ENCODE peak calls at places on chromosomes 12 and 14, in ten cellular contexts. D, O, G, A, C, P, Q, V, B and E are unnamed samples.

GRCh38 chr14:68405959-68406358 is 386.9 kb downstream of the ZFP36L1 start:
- DNase-seq in Q (no peak), B (no peak), D (peak; percentile 58), V (no peak), A (no peak), C (no peak), O (peak; percentile 73), P (no peak), G (no peak), E (no peak)

GRCh38 chr14:104383088-104383805 is 196.3 kb upstream of the C14orf180 start:
- DNase-seq in B (no peak), V (no peak), C (no peak), A (no peak), D (no peak), O (no peak), G (no peak), P (no peak), Q (no peak), E (no peak)

GRCh38 chr12:5580911-5581488 is 149.1 kb downstream of the NTF3 start:
- DNase-seq in P (no peak), D (no peak), Q (no peak), G (no peak), O (no peak), C (no peak), B (no peak), V (no peak), A (no peak), E (no peak)

GRCh38 chr12:108033091-108033490 is 96.0 kb upstream of the WSCD2 start:
- DNase-seq in P (no peak), A (no peak), C (no peak), B (no peak), D (no peak), V (no peak), G (no peak), O (no peak), Q (no peak), E (no peak)

GRCh38 chr12:27901959-27902358 is 70.6 kb downstream of the PTHLH start:
- DNase-seq in A (no peak), Q (no peak), O (no peak), P (no peak), V (no peak), G (no peak), D (no peak), C (no peak), B (no peak), E (no peak)

GRCh38 chr12:85821759-85822158 is 14.4 kb downstream of the RASSF9 start:
- DNase-seq in Q (no peak), B (no peak), V (peak; percentile 46), G (no peak), O (no peak), C (no peak), A (no peak), P (no peak), D (no peak), E (no peak)

GRCh38 chr12:20527396-20528154 is 159.2 kb downstream of the PDE3A start:
- DNase-seq in A (peak; percentile 19), G (no peak), C (no peak), B (no peak), V (no peak), O (peak; percentile 12), P (no peak), D (peak; percentile 35), Q (no peak), E (peak; percentile 40)

GRCh38 chr12:8014836-8015235 is 17.7 kb upstream of the FOXJ2 start:
- DNase-seq in G (no peak), B (no peak), C (no peak), P (no peak), O (no peak), D (no peak), Q (no peak), A (no peak), V (no peak), E (no peak)

GRCh38 chr14:101543814-101544213 is 17.5 kb upstream of the DIO3 start:
- DNase-seq in O (no peak), A (no peak), C (no peak), Q (no peak), B (no peak), D (no peak), V (no peak), G (no peak), P (no peak), E (no peak)

GRCh38 chr12:106046947-106047346 is 91.8 kb downstream of the NUAK1 start:
- DNase-seq in P (no peak), O (no peak), G (no peak), C (no peak), A (no peak), Q (no peak), D (no peak), V (no peak), B (no peak), E (no peak)

GRCh38 chr14:80390911-80391310 is 179.6 kb upstream of the DIO2 start:
- DNase-seq in Q (no peak), O (peak; percentile 76), C (no peak), P (no peak), V (peak; percentile 4), A (no peak), B (no peak), D (peak; percentile 27), G (no peak), E (no peak)

GRCh38 chr12:68781728-68782127 is 26.2 kb upstream of the MDM2 start:
- DNase-seq in O (no peak), Q (no peak), C (no peak), G (no peak), P (no peak), A (no peak), B (no peak), V (no peak), D (no peak), E (no peak)

GRCh38 chr12:77882709-77883108 is 52.0 kb downstream of the NAV3 start:
- DNase-seq in V (no peak), C (no peak), G (no peak), B (no peak), A (no peak), O (no peak), P (no peak), D (no peak), Q (no peak), E (no peak)

GRCh38 chr12:98812225-98812624 is 167.1 kb downstream of the APAF1 start:
- DNase-seq in Q (no peak), V (no peak), C (no peak), O (no peak), D (no peak), G (no peak), B (no peak), A (no peak), P (no peak), E (no peak)

GRCh38 chr12:51318846-51319570 is 5.0 kb downstream of the BIN2 start:
- DNase-seq in A (no peak), V (no peak), O (no peak), C (no peak), P (no peak), Q (no peak), G (no peak), D (no peak), B (peak; percentile 76), E (no peak)

GRCh38 chr12:105474672-105475071 is 144.2 kb downstream of the C12orf75 start:
- DNase-seq in Q (no peak), P (no peak), V (peak; percentile 32), G (no peak), A (no peak), C (no peak), B (no peak), D (no peak), O (peak; percentile 79), E (no peak)

GRCh38 chr12:69595689-69596088 is 10.4 kb downstream of the CCT2 start:
- DNase-seq in C (no peak), P (no peak), V (no peak), D (no peak), Q (no peak), O (no peak), A (no peak), B (no peak), G (no peak), E (no peak)

GRCh38 chr12:76080017-76080728 is 4.3 kb downstream of the NAP1L1 start:
- DNase-seq in O (peak; percentile 29), P (no peak), G (no peak), B (no peak), Q (no peak), V (peak; percentile 73), A (no peak), D (no peak), C (no peak), E (no peak)

GRCh38 chr14:103404032-103404918 is 19.1 kb downstream of the MARK3 start:
- DNase-seq in Q (no peak), D (no peak), B (no peak), G (no peak), A (no peak), O (no peak), C (no peak), V (no peak), P (no peak), E (no peak)

GRCh38 chr12:79689041-79689476 is 1.7 kb downstream of the PAWR start:
- DNase-seq in D (no peak), V (peak; percentile 55), A (no peak), Q (no peak), G (no peak), B (no peak), C (no peak), O (no peak), P (no peak), E (no peak)

GRCh38 chr12:70543444-70543843 is 93.8 kb downstream of the PTPRB start:
- DNase-seq in V (peak; percentile 65), B (no peak), O (peak; percentile 95), A (no peak), Q (no peak), C (no peak), P (no peak), G (no peak), D (peak; percentile 86), E (peak; percentile 76)

GRCh38 chr12:114221976-114222630 is 183.8 kb downstream of the TBX5 start:
- DNase-seq in V (no peak), O (peak; percentile 39), G (no peak), Q (no peak), A (no peak), C (no peak), P (no peak), D (no peak), B (no peak), E (no peak)

GRCh38 chr14:22748691-22749090 is 17.8 kb upstream of the OXA1L start:
- DNase-seq in P (no peak), V (no peak), O (no peak), D (no peak), B (no peak), G (no peak), Q (no peak), C (no peak), A (no peak), E (no peak)

GRCh38 chr12:124651508-124652273 is 84.3 kb upstream of the NCOR2 start:
- DNase-seq in C (no peak), P (no peak), V (no peak), D (no peak), A (no peak), G (no peak), Q (no peak), B (no peak), O (peak; percentile 19), E (no peak)

GRCh38 chr12:52906049-52906645 is 1.3 kb upstream of the KRT8 start:
- DNase-seq in G (no peak), Q (no peak), B (no peak), D (no peak), C (no peak), A (no peak), P (no peak), V (peak; percentile 80), O (no peak), E (no peak)

GRCh38 chr12:46442723-46443122 is 70.2 kb upstream of the SLC38A2 start:
- DNase-seq in Q (no peak), O (no peak), B (no peak), A (no peak), G (no peak), P (no peak), D (no peak), C (no peak), V (no peak), E (no peak)

GRCh38 chr12:91704446-91704845 is 441.2 kb downstream of the BTG1 start:
- DNase-seq in Q (no peak), B (no peak), D (no peak), C (no peak), O (peak; percentile 19), V (peak; percentile 69), P (no peak), G (no peak), A (no peak), E (no peak)

GRCh38 chr14:105290598-105291356 is 10.0 kb downstream of the BRF1 start:
- DNase-seq in B (no peak), O (no peak), D (no peak), A (no peak), C (no peak), P (no peak), G (no peak), Q (no peak), V (no peak), E (no peak)